ENCODE peak calls at places on chromosomes 5 and 9, in seven cellular contexts. One of them, this sample, is unnamed.

GRCh38 chr5:67659288-67659687 is 462.7 kb upstream of the CD180 start:
- DNase-seq in RWPE2: no peak
- DNase-seq in upper lobe of right lung: no peak
- DNase-seq in HCT116: no peak
- DNase-seq in CD8-positive, alpha-beta memory T cell: no peak
- DNase-seq in GM23248: no peak
- DNase-seq in CD4-positive, CD25-positive, alpha-beta regulatory T cell: no peak
- DNase-seq in this sample: no peak

GRCh38 chr9:124128568-124128967 is 117.0 kb downstream of the LHX2 start:
- DNase-seq in CD8-positive, alpha-beta memory T cell: no peak
- DNase-seq in CD4-positive, CD25-positive, alpha-beta regulatory T cell: no peak
- DNase-seq in HCT116: no peak
- DNase-seq in GM23248: no peak
- DNase-seq in upper lobe of right lung: no peak
- DNase-seq in RWPE2: no peak
- DNase-seq in this sample: no peak

GRCh38 chr5:173753307-173754168 is 134.6 kb upstream of the CPEB4 start:
- DNase-seq in upper lobe of right lung: peak; percentile 73
- DNase-seq in CD4-positive, CD25-positive, alpha-beta regulatory T cell: no peak
- DNase-seq in CD8-positive, alpha-beta memory T cell: no peak
- DNase-seq in GM23248: no peak
- DNase-seq in RWPE2: no peak
- DNase-seq in HCT116: no peak
- DNase-seq in this sample: peak; percentile 58

GRCh38 chr5:3277590-3278196 is 317.9 kb upstream of the IRX1 start:
- DNase-seq in CD4-positive, CD25-positive, alpha-beta regulatory T cell: no peak
- DNase-seq in CD8-positive, alpha-beta memory T cell: no peak
- DNase-seq in HCT116: no peak
- DNase-seq in upper lobe of right lung: no peak
- DNase-seq in RWPE2: no peak
- DNase-seq in GM23248: no peak
- DNase-seq in this sample: no peak

GRCh38 chr5:117645400-117645799 is 1070.8 kb upstream of the SEMA6A start:
- DNase-seq in upper lobe of right lung: no peak
- DNase-seq in CD8-positive, alpha-beta memory T cell: no peak
- DNase-seq in RWPE2: no peak
- DNase-seq in GM23248: no peak
- DNase-seq in CD4-positive, CD25-positive, alpha-beta regulatory T cell: no peak
- DNase-seq in HCT116: no peak
- DNase-seq in this sample: no peak

GRCh38 chr5:139642891-139643871 is 5.0 kb upstream of the CXXC5 start:
- DNase-seq in CD8-positive, alpha-beta memory T cell: no peak
- DNase-seq in RWPE2: peak; percentile 60
- DNase-seq in upper lobe of right lung: peak; percentile 82
- DNase-seq in HCT116: no peak
- DNase-seq in GM23248: no peak
- DNase-seq in CD4-positive, CD25-positive, alpha-beta regulatory T cell: no peak
- DNase-seq in this sample: peak; percentile 2

GRCh38 chr9:35726876-35727438 is 5.0 kb downstream of the TLN1 start:
- DNase-seq in CD8-positive, alpha-beta memory T cell: peak; percentile 46
- DNase-seq in upper lobe of right lung: peak; percentile 75
- DNase-seq in GM23248: peak; percentile 66
- DNase-seq in CD4-positive, CD25-positive, alpha-beta regulatory T cell: no peak
- DNase-seq in HCT116: no peak
- DNase-seq in RWPE2: no peak
- DNase-seq in this sample: peak; percentile 60

GRCh38 chr5:79868271-79868670 is 122.8 kb downstream of the MTX3 start:
- DNase-seq in GM23248: no peak
- DNase-seq in CD4-positive, CD25-positive, alpha-beta regulatory T cell: no peak
- DNase-seq in upper lobe of right lung: no peak
- DNase-seq in HCT116: no peak
- DNase-seq in RWPE2: no peak
- DNase-seq in CD8-positive, alpha-beta memory T cell: no peak
- DNase-seq in this sample: no peak

GRCh38 chr5:158812381-158812780 is 287.3 kb downstream of the EBF1 start:
- DNase-seq in HCT116: no peak
- DNase-seq in CD4-positive, CD25-positive, alpha-beta regulatory T cell: no peak
- DNase-seq in RWPE2: no peak
- DNase-seq in upper lobe of right lung: no peak
- DNase-seq in GM23248: no peak
- DNase-seq in CD8-positive, alpha-beta memory T cell: peak; percentile 67
- DNase-seq in this sample: no peak

GRCh38 chr5:1017056-1017455 is 8.5 kb downstream of the NKD2 start:
- DNase-seq in GM23248: no peak
- DNase-seq in CD8-positive, alpha-beta memory T cell: no peak
- DNase-seq in CD4-positive, CD25-positive, alpha-beta regulatory T cell: no peak
- DNase-seq in HCT116: no peak
- DNase-seq in RWPE2: no peak
- DNase-seq in upper lobe of right lung: no peak
- DNase-seq in this sample: no peak

GRCh38 chr9:138072161-138072842 is 194.7 kb downstream of the CACNA1B start:
- DNase-seq in upper lobe of right lung: peak; percentile 50
- DNase-seq in CD8-positive, alpha-beta memory T cell: no peak
- DNase-seq in RWPE2: no peak
- DNase-seq in HCT116: no peak
- DNase-seq in CD4-positive, CD25-positive, alpha-beta regulatory T cell: no peak
- DNase-seq in GM23248: no peak
- DNase-seq in this sample: no peak

GRCh38 chr5:97488126-97488668 is 305.1 kb upstream of the RIOK2 start:
- DNase-seq in upper lobe of right lung: no peak
- DNase-seq in GM23248: no peak
- DNase-seq in HCT116: no peak
- DNase-seq in RWPE2: no peak
- DNase-seq in CD8-positive, alpha-beta memory T cell: no peak
- DNase-seq in CD4-positive, CD25-positive, alpha-beta regulatory T cell: no peak
- DNase-seq in this sample: no peak

GRCh38 chr5:65981548-65981947 is 55.2 kb downstream of the ERBIN start:
- DNase-seq in CD8-positive, alpha-beta memory T cell: no peak
- DNase-seq in upper lobe of right lung: no peak
- DNase-seq in RWPE2: no peak
- DNase-seq in HCT116: no peak
- DNase-seq in CD4-positive, CD25-positive, alpha-beta regulatory T cell: no peak
- DNase-seq in GM23248: no peak
- DNase-seq in this sample: no peak

GRCh38 chr5:137688248-137688840 is 47.5 kb downstream of the KLHL3 start:
- DNase-seq in RWPE2: no peak
- DNase-seq in upper lobe of right lung: no peak
- DNase-seq in CD8-positive, alpha-beta memory T cell: no peak
- DNase-seq in CD4-positive, CD25-positive, alpha-beta regulatory T cell: no peak
- DNase-seq in GM23248: peak; percentile 59
- DNase-seq in HCT116: no peak
- DNase-seq in this sample: no peak

GRCh38 chr9:123087359-123087888 is 54.0 kb downstream of the GPR21 start:
- DNase-seq in HCT116: no peak
- DNase-seq in CD8-positive, alpha-beta memory T cell: no peak
- DNase-seq in GM23248: no peak
- DNase-seq in RWPE2: no peak
- DNase-seq in upper lobe of right lung: no peak
- DNase-seq in CD4-positive, CD25-positive, alpha-beta regulatory T cell: no peak
- DNase-seq in this sample: no peak

GRCh38 chr5:57948091-57948490 is 465.5 kb upstream of the ACTBL2 start:
- DNase-seq in GM23248: no peak
- DNase-seq in RWPE2: no peak
- DNase-seq in HCT116: no peak
- DNase-seq in CD8-positive, alpha-beta memory T cell: no peak
- DNase-seq in upper lobe of right lung: no peak
- DNase-seq in CD4-positive, CD25-positive, alpha-beta regulatory T cell: no peak
- DNase-seq in this sample: no peak

GRCh38 chr5:157471709-157472108 is 11.7 kb downstream of the NIPAL4 start:
- DNase-seq in CD8-positive, alpha-beta memory T cell: no peak
- DNase-seq in CD4-positive, CD25-positive, alpha-beta regulatory T cell: no peak
- DNase-seq in upper lobe of right lung: no peak
- DNase-seq in RWPE2: no peak
- DNase-seq in HCT116: peak; percentile 34
- DNase-seq in GM23248: peak; percentile 63
- DNase-seq in this sample: no peak

GRCh38 chr5:95617057-95617456 is 2.8 kb upstream of the GPR150 start:
- DNase-seq in CD4-positive, CD25-positive, alpha-beta regulatory T cell: no peak
- DNase-seq in RWPE2: peak; percentile 91
- DNase-seq in HCT116: no peak
- DNase-seq in CD8-positive, alpha-beta memory T cell: no peak
- DNase-seq in GM23248: peak; percentile 33
- DNase-seq in upper lobe of right lung: no peak
- DNase-seq in this sample: no peak

GRCh38 chr9:84296146-84296843 is 44.3 kb downstream of the SLC28A3 start:
- DNase-seq in HCT116: no peak
- DNase-seq in CD8-positive, alpha-beta memory T cell: no peak
- DNase-seq in CD4-positive, CD25-positive, alpha-beta regulatory T cell: no peak
- DNase-seq in upper lobe of right lung: no peak
- DNase-seq in RWPE2: no peak
- DNase-seq in GM23248: peak; percentile 70
- DNase-seq in this sample: no peak

GRCh38 chr9:91273853-91274552 is 87.7 kb downstream of the AUH start:
- DNase-seq in GM23248: peak; percentile 69
- DNase-seq in HCT116: peak; percentile 8
- DNase-seq in RWPE2: no peak
- DNase-seq in CD4-positive, CD25-positive, alpha-beta regulatory T cell: no peak
- DNase-seq in upper lobe of right lung: no peak
- DNase-seq in CD8-positive, alpha-beta memory T cell: no peak
- DNase-seq in this sample: no peak

GRCh38 chr9:109349431-109349846 is 28.6 kb upstream of the EPB41L4B start:
- DNase-seq in GM23248: peak; percentile 97
- DNase-seq in CD4-positive, CD25-positive, alpha-beta regulatory T cell: no peak
- DNase-seq in RWPE2: no peak
- DNase-seq in HCT116: no peak
- DNase-seq in CD8-positive, alpha-beta memory T cell: no peak
- DNase-seq in upper lobe of right lung: no peak
- DNase-seq in this sample: no peak

GRCh38 chr9:86175743-86176456 is 76.5 kb upstream of the GOLM1 start:
- DNase-seq in CD4-positive, CD25-positive, alpha-beta regulatory T cell: no peak
- DNase-seq in upper lobe of right lung: no peak
- DNase-seq in RWPE2: no peak
- DNase-seq in GM23248: no peak
- DNase-seq in HCT116: no peak
- DNase-seq in CD8-positive, alpha-beta memory T cell: no peak
- DNase-seq in this sample: no peak

GRCh38 chr5:72630056-72630455 is 122.8 kb upstream of the ZNF366 start:
- DNase-seq in GM23248: no peak
- DNase-seq in upper lobe of right lung: no peak
- DNase-seq in CD8-positive, alpha-beta memory T cell: no peak
- DNase-seq in CD4-positive, CD25-positive, alpha-beta regulatory T cell: no peak
- DNase-seq in HCT116: no peak
- DNase-seq in RWPE2: no peak
- DNase-seq in this sample: no peak

GRCh38 chr5:54514269-54514668 is 3.3 kb upstream of the SNX18 start:
- DNase-seq in RWPE2: no peak
- DNase-seq in CD8-positive, alpha-beta memory T cell: no peak
- DNase-seq in CD4-positive, CD25-positive, alpha-beta regulatory T cell: no peak
- DNase-seq in upper lobe of right lung: no peak
- DNase-seq in HCT116: peak; percentile 12
- DNase-seq in GM23248: peak; percentile 43
- DNase-seq in this sample: no peak

GRCh38 chr9:89597711-89598707 is 6.8 kb upstream of the GADD45G start:
- DNase-seq in CD8-positive, alpha-beta memory T cell: peak; percentile 38
- DNase-seq in GM23248: peak; percentile 68
- DNase-seq in upper lobe of right lung: no peak
- DNase-seq in RWPE2: no peak
- DNase-seq in HCT116: no peak
- DNase-seq in CD4-positive, CD25-positive, alpha-beta regulatory T cell: peak; percentile 23
- DNase-seq in this sample: peak; percentile 61

GRCh38 chr9:126565336-126566128 is 48.2 kb upstream of the LMX1B start:
- DNase-seq in GM23248: no peak
- DNase-seq in CD4-positive, CD25-positive, alpha-beta regulatory T cell: no peak
- DNase-seq in HCT116: no peak
- DNase-seq in CD8-positive, alpha-beta memory T cell: no peak
- DNase-seq in upper lobe of right lung: no peak
- DNase-seq in RWPE2: no peak
- DNase-seq in this sample: no peak

DNA sequence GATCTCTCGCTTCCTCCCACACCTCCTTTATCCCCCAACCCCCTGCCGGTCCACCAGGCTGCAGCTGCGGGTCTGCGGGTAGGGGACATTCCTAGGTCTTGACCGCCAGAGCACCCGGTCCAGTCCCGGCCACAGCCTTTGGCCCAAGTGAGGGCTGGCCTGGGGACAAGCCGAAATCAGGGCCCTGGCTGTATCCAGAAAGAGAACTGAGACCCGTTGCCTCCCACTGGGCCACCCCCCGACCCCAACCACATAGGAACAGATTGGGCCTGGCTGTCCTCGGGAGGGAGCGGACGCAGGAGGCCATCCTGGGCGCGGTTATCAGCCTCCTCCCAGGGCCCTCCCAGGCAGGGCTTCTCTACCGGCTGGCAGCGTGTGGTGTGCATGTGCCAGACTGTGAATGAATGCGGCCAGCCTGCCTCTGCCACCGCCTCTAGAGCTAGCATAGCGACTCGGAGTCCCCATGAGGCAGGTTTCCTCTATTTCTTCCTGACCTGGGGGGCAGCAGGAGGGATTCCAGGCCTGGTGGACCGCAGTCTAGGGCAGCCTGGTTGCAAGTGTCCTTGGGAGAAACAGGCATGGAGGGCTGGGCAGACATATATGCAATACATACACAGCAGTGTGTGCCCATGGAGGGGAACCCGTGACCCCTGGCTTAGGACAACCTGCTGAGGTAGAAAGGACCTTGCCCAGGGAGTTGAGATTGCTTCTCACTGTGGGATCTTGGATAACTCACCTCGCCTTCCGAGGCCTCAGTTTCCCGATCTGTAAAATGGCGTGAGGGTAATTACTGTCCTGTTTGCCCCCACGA is 1.2 kb downstream of the N4BP3 start:
- DNase-seq in RWPE2: no peak
- DNase-seq in CD8-positive, alpha-beta memory T cell: peak; percentile 61
- DNase-seq in upper lobe of right lung: no peak
- DNase-seq in CD4-positive, CD25-positive, alpha-beta regulatory T cell: no peak
- DNase-seq in GM23248: peak; percentile 27
- DNase-seq in HCT116: no peak
- DNase-seq in this sample: no peak
- H3K27ac ChIP-seq in RWPE2: no peak overlapping the region
- H3K27ac ChIP-seq in CD8-positive, alpha-beta memory T cell: peak overlapping the region; percentile 55
- H3K27ac ChIP-seq in upper lobe of right lung: no peak overlapping the region
- H3K27ac ChIP-seq in CD4-positive, CD25-positive, alpha-beta regulatory T cell: no peak overlapping the region
- H3K27ac ChIP-seq in GM23248: no peak overlapping the region
- H3K27ac ChIP-seq in HCT116: peak overlapping the region; percentile 60
- H3K27ac ChIP-seq in this sample: peak overlapping the region; percentile 43

GRCh38 chr9:94445846-94446245 is 109.0 kb upstream of the PCAT7 start:
- DNase-seq in GM23248: no peak
- DNase-seq in CD4-positive, CD25-positive, alpha-beta regulatory T cell: no peak
- DNase-seq in HCT116: no peak
- DNase-seq in upper lobe of right lung: no peak
- DNase-seq in CD8-positive, alpha-beta memory T cell: no peak
- DNase-seq in RWPE2: no peak
- DNase-seq in this sample: no peak
- H3K36me3 ChIP-seq in GM23248: peaks cover 34% of the 10 kb centered on the region
- H3K36me3 ChIP-seq in CD4-positive, CD25-positive, alpha-beta regulatory T cell: peaks cover 35% of the 10 kb centered on the region
- H3K36me3 ChIP-seq in HCT116: peaks cover 23% of the 10 kb centered on the region
- H3K36me3 ChIP-seq in upper lobe of right lung: peaks cover 40% of the 10 kb centered on the region
- H3K36me3 ChIP-seq in CD8-positive, alpha-beta memory T cell: peaks cover 15% of the 10 kb centered on the region
- H3K36me3 ChIP-seq in RWPE2: peaks cover 67% of the 10 kb centered on the region
- H3K36me3 ChIP-seq in this sample: no peaks in the 10 kb centered on the region

GRCh38 chr5:88883566-88884434 is 816 bp upstream of the MEF2C start:
- DNase-seq in GM23248: peak; percentile 90
- DNase-seq in HCT116: peak; percentile 50
- DNase-seq in CD8-positive, alpha-beta memory T cell: no peak
- DNase-seq in RWPE2: no peak
- DNase-seq in CD4-positive, CD25-positive, alpha-beta regulatory T cell: no peak
- DNase-seq in upper lobe of right lung: peak; percentile 81
- DNase-seq in this sample: peak; percentile 85
- H3K27ac ChIP-seq in GM23248: peak overlapping the region; percentile 74
- H3K27ac ChIP-seq in HCT116: peak overlapping the region; percentile 56
- H3K27ac ChIP-seq in CD8-positive, alpha-beta memory T cell: peak overlapping the region; percentile 57
- H3K27ac ChIP-seq in RWPE2: no peak overlapping the region
- H3K27ac ChIP-seq in CD4-positive, CD25-positive, alpha-beta regulatory T cell: no peak overlapping the region
- H3K27ac ChIP-seq in upper lobe of right lung: peak overlapping the region; percentile 91
- H3K27ac ChIP-seq in this sample: peak overlapping the region; percentile 92

GRCh38 chr9:136443087-136443486 is 3.4 kb upstream of the INPP5E start:
- DNase-seq in CD8-positive, alpha-beta memory T cell: no peak
- DNase-seq in upper lobe of right lung: no peak
- DNase-seq in HCT116: no peak
- DNase-seq in GM23248: no peak
- DNase-seq in CD4-positive, CD25-positive, alpha-beta regulatory T cell: no peak
- DNase-seq in RWPE2: no peak
- DNase-seq in this sample: no peak
- H3K36me3 ChIP-seq in CD8-positive, alpha-beta memory T cell: peaks cover 26% of the 10 kb centered on the region
- H3K36me3 ChIP-seq in upper lobe of right lung: peaks cover 79% of the 10 kb centered on the region
- H3K36me3 ChIP-seq in HCT116: peaks cover 43% of the 10 kb centered on the region
- H3K36me3 ChIP-seq in GM23248: peaks cover 40% of the 10 kb centered on the region
- H3K36me3 ChIP-seq in CD4-positive, CD25-positive, alpha-beta regulatory T cell: peaks cover 51% of the 10 kb centered on the region
- H3K36me3 ChIP-seq in RWPE2: peaks cover 80% of the 10 kb centered on the region
- H3K36me3 ChIP-seq in this sample: peaks cover 16% of the 10 kb centered on the region